ENCODE peak calls at places on chromosome 10, in six cellular contexts. V is body of pancreas, M is HL-60, H is astrocyte of the spinal cord, Z is uterus, R is cardiac muscle cell. S is an unnamed sample.
A peak's percentile ranks its signal among the peaks of the same experiment; 100 is the strongest.

GRCh38 chr10:102375867-102376266 is 19.6 kb upstream of the NFKB2 start:
- DNase-seq in H (no peak), R (no peak), V (no peak), Z (no peak), M (no peak), S (no peak)

GRCh38 chr10:28077889-28078288 is 79.0 kb upstream of the ODAD2 start:
- DNase-seq in M (no peak), V (no peak), R (no peak), Z (no peak), H (peak; percentile 29), S (no peak)

GRCh38 chr10:70347321-70347720 is 35.1 kb downstream of the LRRC20 start:
- DNase-seq in M (no peak), V (no peak), H (no peak), R (no peak), Z (no peak), S (no peak)

GRCh38 chr10:129323877-129324276 is 143.2 kb upstream of the MGMT start:
- DNase-seq in R (no peak), V (no peak), Z (no peak), H (no peak), M (no peak), S (no peak)

GRCh38 chr10:111100198-111100597 is 23.4 kb downstream of the ADRA2A start:
- DNase-seq in R (no peak), M (no peak), H (no peak), Z (no peak), V (no peak), S (no peak)

GRCh38 chr10:80407836-80408197 is 534 bp upstream of the PRXL2A start:
- DNase-seq in R (no peak), H (no peak), M (no peak), V (peak; percentile 15), Z (no peak), S (no peak)

GRCh38 chr10:91156196-91156595 is 64.3 kb upstream of the PCGF5 start:
- DNase-seq in V (no peak), R (no peak), Z (no peak), H (no peak), M (no peak), S (no peak)

GRCh38 chr10:77820349-77820748 is 106.2 kb downstream of the DLG5 start:
- DNase-seq in Z (no peak), R (no peak), V (no peak), M (no peak), H (no peak), S (no peak)

GRCh38 chr10:1526427-1527055 is 210.8 kb downstream of the ADARB2 start:
- DNase-seq in V (no peak), R (no peak), Z (no peak), M (peak; percentile 2), H (no peak), S (no peak)

GRCh38 chr10:35372329-35372728 is 36.0 kb downstream of the CCNY start:
- DNase-seq in H (peak; percentile 68), V (peak; percentile 15), Z (peak; percentile 78), M (peak; percentile 62), R (peak; percentile 41), S (peak; percentile 76)

GRCh38 chr10:119090968-119091367 is 10.4 kb upstream of the EIF3A start:
- DNase-seq in V (no peak), R (peak; percentile 22), H (peak; percentile 76), Z (no peak), M (peak; percentile 36), S (no peak)

GRCh38 chr10:123009105-123009805 is 449 bp downstream of the ACADSB start:
- DNase-seq in V (peak; percentile 14), M (peak; percentile 19), H (peak; percentile 17), Z (peak; percentile 21), R (peak; percentile 8), S (peak; percentile 17)

GRCh38 chr10:8389630-8390029 is 335.1 kb downstream of the GATA3 start:
- DNase-seq in Z (no peak), M (no peak), H (no peak), V (no peak), R (no peak), S (no peak)

GRCh38 chr10:73553316-73553715 is 37.8 kb downstream of the USP54 start:
- DNase-seq in R (no peak), M (no peak), V (peak; percentile 42), H (no peak), Z (no peak), S (no peak)

GRCh38 chr10:62261666-62262065 is 7.0 kb downstream of the RTKN2 start:
- DNase-seq in V (no peak), M (no peak), Z (no peak), H (no peak), R (no peak), S (no peak)

GRCh38 chr10:61935085-61935484 is 33.6 kb downstream of the ARID5B start:
- DNase-seq in H (no peak), M (no peak), R (peak; percentile 22), V (no peak), Z (no peak), S (no peak)

GRCh38 chr10:50407077-50407801 is 155.9 kb upstream of the ASAH2 start:
- DNase-seq in V (no peak), R (no peak), Z (no peak), M (no peak), H (no peak), S (no peak)

GRCh38 chr10:343231-344215 is 208.3 kb downstream of the ZMYND11 start:
- DNase-seq in Z (no peak), M (no peak), V (no peak), H (no peak), R (no peak), S (no peak)

GRCh38 chr10:21495002-21495685 is 30.3 kb downstream of the SKIDA1 start:
- DNase-seq in V (no peak), M (no peak), H (peak; percentile 37), Z (no peak), R (no peak), S (no peak)

GRCh38 chr10:21496285-21497176 is 29.0 kb downstream of the SKIDA1 start:
- DNase-seq in H (peak; percentile 37), Z (no peak), V (peak; percentile 27), R (peak; percentile 54), M (peak; percentile 31), S (peak; percentile 52)

GRCh38 chr10:21494221-21495001 is 31.1 kb downstream of the SKIDA1 start:
- DNase-seq in M (peak; percentile 8), H (peak; percentile 68), Z (no peak), V (no peak), R (peak; percentile 65), S (no peak)

GRCh38 chr10:21497177-21497807 is 28.2 kb downstream of the SKIDA1 start:
- DNase-seq in Z (peak; percentile 85), R (peak; percentile 90), M (peak; percentile 14), V (peak; percentile 94), H (peak; percentile 80), S (peak; percentile 91)

GRCh38 chr10:21495686-21496284 is 29.7 kb downstream of the SKIDA1 start:
- DNase-seq in V (peak; percentile 81), M (peak; percentile 60), H (peak; percentile 88), R (peak; percentile 95), Z (peak; percentile 71), S (peak; percentile 89)
- TF ChIP-seq CTCF in V (peak; percentile 82), M (peak; percentile 39), H (peak; percentile 77), R (peak; percentile 88), Z (peak; percentile 94), S (peak; percentile 99)

GRCh38 chr10:97736403-97736901 is 476 bp upstream of the ZFYVE27 start:
- DNase-seq in M (no peak), V (no peak), H (no peak), R (no peak), Z (no peak), S (no peak)
- H3K4me3 ChIP-seq in M (peak overlapping the region; percentile 85), V (no peak overlapping the region), H (peak overlapping the region; percentile 96), R (no peak overlapping the region), Z (peak overlapping the region; percentile 94), S (peak overlapping the region; percentile 96)

DNA sequence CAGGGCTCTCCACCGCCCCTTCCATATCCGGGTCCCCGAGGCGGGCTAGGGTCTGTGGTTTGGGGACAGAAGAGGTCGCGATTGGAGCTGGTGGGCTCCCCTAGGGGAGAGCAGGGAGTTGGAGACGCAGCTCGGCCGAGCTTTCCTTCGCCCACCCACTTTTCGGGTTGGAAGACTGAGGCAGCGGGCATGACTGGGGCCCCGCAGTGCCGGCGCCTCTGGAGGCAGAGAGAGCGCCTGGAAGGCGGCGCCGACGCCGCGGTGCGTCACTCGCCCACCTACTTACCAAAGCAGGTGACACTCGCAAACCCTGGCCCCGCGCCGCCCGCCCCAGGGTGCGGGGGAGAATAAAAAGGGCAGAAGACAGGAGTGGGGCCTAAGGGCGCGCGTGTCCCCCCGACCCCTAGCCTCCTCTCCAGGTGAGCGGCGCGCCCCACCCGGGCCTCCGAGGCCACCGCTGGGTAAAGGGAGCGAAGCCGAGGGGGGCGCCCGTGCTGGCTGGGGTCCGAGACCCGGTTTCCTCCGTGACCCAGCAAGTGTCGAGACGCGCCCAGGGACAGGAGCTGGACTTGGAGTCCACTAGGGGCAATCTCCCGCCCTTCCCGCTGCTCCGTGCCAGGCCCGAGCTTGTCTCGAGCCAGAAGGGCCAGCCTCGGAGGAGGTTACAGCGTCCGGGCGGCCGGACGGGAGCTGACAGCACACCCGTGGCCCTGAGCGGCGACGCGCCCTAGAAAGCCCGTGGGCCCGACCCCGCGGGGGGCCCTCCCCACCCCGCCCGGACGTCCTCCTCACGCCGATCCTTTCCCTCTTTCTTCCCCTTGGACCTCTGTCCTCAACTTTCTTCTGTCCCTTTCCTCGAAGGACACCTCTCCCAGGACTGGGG is 34.4 kb upstream of the GRID1 start:
- DNase-seq in Z (peak; percentile 46), M (no peak), R (peak; percentile 42), V (peak; percentile 70), H (peak; percentile 26), S (no peak)
- TF ChIP-seq CTCF in Z (no peak), M (no peak), R (peak; percentile 25), V (peak; percentile 30), H (peak; percentile 22), S (peak; percentile 30)

GRCh38 chr10:133088524-133089460 is 1.1 kb downstream of the ADGRA1 start:
- DNase-seq in V (no peak), R (no peak), M (no peak), Z (no peak), H (no peak), S (no peak)

GRCh38 chr10:133089461-133089800 is 1.7 kb downstream of the ADGRA1 start:
- DNase-seq in Z (no peak), M (no peak), H (no peak), V (no peak), R (no peak), S (no peak)

GRCh38 chr10:133086247-133086646 is 1.5 kb upstream of the ADGRA1 start:
- DNase-seq in M (no peak), H (no peak), V (no peak), R (no peak), Z (no peak), S (no peak)

GRCh38 chr10:133087045-133087678 is 562 bp upstream of the ADGRA1 start:
- DNase-seq in Z (no peak), M (no peak), V (no peak), H (no peak), R (no peak), S (no peak)

DNA sequence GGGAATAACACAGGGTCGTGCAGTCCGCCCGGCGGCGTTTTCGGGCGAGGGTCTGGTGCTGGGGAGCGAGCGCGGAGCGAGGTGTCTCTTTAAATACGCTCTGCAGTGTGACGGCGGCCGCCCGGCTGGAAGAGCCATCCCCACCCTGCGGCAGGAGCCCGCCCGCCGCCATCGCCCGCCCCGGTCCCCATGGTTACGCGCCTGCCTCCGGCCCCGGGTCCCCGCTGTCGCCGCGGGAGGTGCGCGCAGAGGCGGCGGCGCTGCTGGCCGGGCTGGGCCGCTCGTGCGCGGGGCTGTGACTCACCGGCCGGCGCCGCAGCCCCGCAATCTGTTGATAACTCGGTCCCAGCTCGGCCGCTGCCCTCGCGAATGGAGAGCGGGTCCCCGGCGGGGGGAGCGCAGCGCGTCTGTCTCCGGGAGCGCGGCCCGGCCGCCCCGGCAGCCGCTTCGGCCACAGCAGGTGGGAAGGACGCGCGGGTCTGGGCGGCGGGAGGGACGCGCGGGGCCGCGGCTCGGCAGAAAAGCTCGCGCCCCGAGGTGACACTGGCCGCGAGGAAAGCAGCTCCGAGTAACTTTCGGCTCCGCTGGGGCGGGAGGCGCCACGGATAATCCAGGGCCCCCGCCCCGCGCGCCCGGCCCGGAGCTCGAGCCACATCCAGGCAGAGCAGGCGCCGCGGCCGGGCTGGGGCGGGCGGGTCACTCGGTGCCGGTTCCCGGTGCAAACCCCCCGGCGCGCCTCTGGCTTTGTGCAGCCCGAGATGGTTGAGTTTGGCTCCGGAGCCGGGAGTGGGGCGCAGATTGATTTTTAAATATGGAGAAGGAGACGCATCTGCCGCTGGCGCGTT is at the start of gene ADGRA1:
- DNase-seq in H (no peak), V (no peak), M (no peak), Z (no peak), R (no peak), S (no peak)
- H3K4me3 ChIP-seq in H (no peak within 1 kb of the TSS), V (no peak within 1 kb of the TSS), M (no peak within 1 kb of the TSS), Z (no peak within 1 kb of the TSS), R (peak within 1 kb of the TSS; percentile 32), S (no peak within 1 kb of the TSS)

S was measured in heart right ventricle.